ENCODE peak calls at places on chromosome 22, in eight cellular contexts. G is CD8-positive, alpha-beta T cell; W is C1 segment of cervical spinal cord; Q is activated CD4-positive, CD25-positive, alpha-beta regulatory T cell treated with anti-CD3 and anti-CD28 coated beads, Interleukin-2, amount 50 U/mL, for 72 hours; C is AG04450; O is HFFc6; D is breast epithelium; F is ACHN. B is an unnamed sample.

GRCh38 chr22:48072777-48073176 is 1310.3 kb downstream of the TBC1D22A start:
- DNase-seq in G (no peak), W (no peak), Q (no peak), C (no peak), O (no peak), D (no peak), F (no peak), B (no peak)

GRCh38 chr22:49663823-49664222 is 163.8 kb downstream of the BRD1 start:
- DNase-seq in G (no peak), W (no peak), Q (no peak), C (no peak), O (no peak), D (no peak), F (no peak), B (no peak)

GRCh38 chr22:19855504-19856409 is 1.1 kb upstream of the GNB1L start:
- DNase-seq in G (no peak), W (peak), Q (peak), C (no peak), O (no peak), D (peak), F (peak), B (peak)

GRCh38 chr22:23841736-23842404 is 3.1 kb upstream of the DERL3 start:
- DNase-seq in G (no peak), W (no peak), Q (no peak), C (no peak), O (no peak), D (no peak), F (no peak), B (no peak)

GRCh38 chr22:27401321-27401720 is 400.2 kb downstream of the MN1 start:
- DNase-seq in G (no peak), W (no peak), Q (no peak), C (no peak), O (peak), D (no peak), F (no peak), B (no peak)

GRCh38 chr22:23649071-23649501 is 17.0 kb upstream of the DRICH1 start:
- DNase-seq in G (no peak), W (no peak), Q (no peak), C (no peak), O (no peak), D (no peak), F (no peak), B (no peak)

GRCh38 chr22:24595863-24596262 is 3.0 kb upstream of the LRRC75B start:
- DNase-seq in G (no peak), W (no peak), Q (no peak), C (no peak), O (no peak), D (no peak), F (no peak), B (no peak)

GRCh38 chr22:30295576-30295975 is 6.3 kb upstream of the CASTOR1 start:
- DNase-seq in G (no peak), W (no peak), Q (no peak), C (no peak), O (no peak), D (no peak), F (no peak), B (no peak)

GRCh38 chr22:36419177-36419911 is 31.6 kb upstream of the MYH9 start:
- DNase-seq in G (no peak), W (peak), Q (no peak), C (peak), O (peak), D (peak), F (no peak), B (peak)

GRCh38 chr22:43346521-43346929 is 3.4 kb upstream of the SCUBE1 start:
- DNase-seq in G (peak), W (peak), Q (peak), C (no peak), O (no peak), D (peak), F (peak), B (peak)

GRCh38 chr22:44353063-44353440 is 40.3 kb upstream of the SHISAL1 start:
- DNase-seq in G (no peak), W (no peak), Q (no peak), C (no peak), O (no peak), D (no peak), F (no peak), B (no peak)

GRCh38 chr22:32615874-32616564 is 141.4 kb downstream of the FBXO7 start:
- DNase-seq in G (no peak), W (no peak), Q (no peak), C (no peak), O (no peak), D (peak), F (no peak), B (no peak)

GRCh38 chr22:37564111-37564711 is 3.9 kb downstream of the CDC42EP1 start:
- DNase-seq in G (no peak), W (no peak), Q (no peak), C (no peak), O (no peak), D (no peak), F (no peak), B (no peak)

GRCh38 chr22:27596133-27596905 is 205.2 kb downstream of the MN1 start:
- DNase-seq in G (no peak), W (no peak), Q (no peak), C (no peak), O (no peak), D (no peak), F (no peak), B (no peak)

GRCh38 chr22:41229730-41230398 is 10.9 kb downstream of the CHADL start:
- DNase-seq in G (no peak), W (peak), Q (no peak), C (no peak), O (no peak), D (no peak), F (no peak), B (no peak)

GRCh38 chr22:43642319-43642718 is 169.8 kb downstream of the EFCAB6 start:
- DNase-seq in G (no peak), W (no peak), Q (no peak), C (no peak), O (no peak), D (no peak), F (no peak), B (no peak)

GRCh38 chr22:23150762-23151161 is 5.5 kb downstream of the RAB36 start:
- DNase-seq in G (no peak), W (no peak), Q (no peak), C (no peak), O (no peak), D (no peak), F (no peak), B (no peak)

GRCh38 chr22:23751441-23751996 is 607 bp upstream of the ZNF70 start:
- DNase-seq in G (no peak), W (no peak), Q (no peak), C (no peak), O (no peak), D (no peak), F (peak), B (no peak)

GRCh38 chr22:37051629-37052385 is at the start of gene KCTD17:
- DNase-seq in G (peak), W (peak), Q (peak), C (no peak), O (peak), D (no peak), F (peak), B (peak)

GRCh38 chr22:23697031-23697970 is 6.5 kb downstream of the RGL4 start:
- DNase-seq in G (no peak), W (no peak), Q (no peak), C (no peak), O (no peak), D (no peak), F (no peak), B (no peak)

GRCh38 chr22:46446799-46447198 is 90.6 kb downstream of the CELSR1 start:
- DNase-seq in G (no peak), W (no peak), Q (no peak), C (no peak), O (no peak), D (no peak), F (no peak), B (no peak)

GRCh38 chr22:37260396-37260795 is 16.3 kb upstream of the RAC2 start:
- DNase-seq in G (no peak), W (no peak), Q (peak), C (no peak), O (no peak), D (no peak), F (no peak), B (no peak)

GRCh38 chr22:38927033-38927789 is 30.2 kb upstream of the APOBEC3A start:
- DNase-seq in G (peak), W (peak), Q (peak), C (no peak), O (peak), D (peak), F (peak), B (peak)

B was measured in lung.